ENCODE peak calls at places on chromosomes 11 and 22, in eight cellular contexts. I, X, M, W, S, V, D and R are unnamed samples.

GRCh38 chr11:76707293-76707825 is 36.8 kb upstream of the LRRC32 start:
- DNase-seq in V (no peak), M (no peak), D (no peak), I (no peak), W (no peak), X (no peak), S (peak; percentile 18), R (no peak)

GRCh38 chr11:3920148-3920852 is 64.8 kb downstream of the STIM1 start:
- DNase-seq in V (peak; percentile 65), D (no peak), S (peak; percentile 65), I (no peak), X (peak; percentile 82), W (no peak), M (peak; percentile 43), R (no peak)

GRCh38 chr11:85918910-85919794 is 64.0 kb downstream of the CCDC83 start:
- DNase-seq in M (no peak), V (no peak), S (no peak), X (no peak), W (no peak), D (no peak), I (no peak), R (no peak)

GRCh38 chr11:64935634-64936081 is at the start of gene GPHA2:
- DNase-seq in I (no peak), X (peak; percentile 20), W (no peak), S (no peak), M (no peak), D (peak; percentile 59), V (no peak), R (peak; percentile 45)

GRCh38 chr11:108035690-108036089 is 27.0 kb downstream of the CUL5 start:
- DNase-seq in W (no peak), I (no peak), S (no peak), D (no peak), M (no peak), X (no peak), V (no peak), R (no peak)

GRCh38 chr11:120652705-120653335 is 141.3 kb downstream of the GRIK4 start:
- DNase-seq in I (no peak), W (no peak), D (no peak), S (no peak), M (no peak), X (no peak), V (no peak), R (no peak)

GRCh38 chr11:79472736-79473536 is 32.1 kb upstream of the TENM4 start:
- DNase-seq in W (no peak), S (no peak), I (no peak), V (no peak), M (no peak), X (no peak), D (no peak), R (no peak)

GRCh38 chr11:63609536-63609935 is 4.7 kb downstream of the PLAAT3 start:
- DNase-seq in X (no peak), S (no peak), W (peak; percentile 68), I (no peak), D (no peak), V (no peak), M (no peak), R (no peak)

GRCh38 chr11:74094393-74094792 is 76.4 kb downstream of the C2CD3 start:
- DNase-seq in S (no peak), D (no peak), I (no peak), V (no peak), M (no peak), X (peak; percentile 15), W (no peak), R (no peak)

GRCh38 chr22:43376765-43377485 is 33.8 kb upstream of the SCUBE1 start:
- DNase-seq in V (no peak), S (no peak), D (peak; percentile 64), M (no peak), I (no peak), W (no peak), X (no peak), R (no peak)
- H3K4me3 ChIP-seq in V (no peak overlapping the region), S (no peak overlapping the region), D (no peak overlapping the region), M (no peak overlapping the region), I (no peak overlapping the region), W (no peak overlapping the region), X (no peak overlapping the region), R (no peak overlapping the region)

GRCh38 chr22:21726650-21727049 is 8.9 kb downstream of the YPEL1 start:
- DNase-seq in I (no peak), W (no peak), S (no peak), V (no peak), M (no peak), D (no peak), X (no peak), R (peak; percentile 49)
- TF ChIP-seq CTCF in I (peak; percentile 36), W (no peak), S (no peak), V (peak; percentile 28), M (no peak), D (no peak), X (peak; percentile 29), R (peak; percentile 62)

GRCh38 chr11:21489735-21490134 is 703.1 kb upstream of the ANO5 start:
- DNase-seq in X (no peak), V (no peak), S (no peak), W (no peak), I (no peak), D (no peak), M (no peak), R (no peak)
- H3K4me3 ChIP-seq in X (no peak overlapping the region), V (no peak overlapping the region), S (no peak overlapping the region), W (no peak overlapping the region), I (no peak overlapping the region), D (no peak overlapping the region), M (no peak overlapping the region), R (no peak overlapping the region)

GRCh38 chr22:31045900-31046587 is 35.1 kb upstream of the SMTN start:
- DNase-seq in D (no peak), I (no peak), M (no peak), V (no peak), W (no peak), X (no peak), S (no peak), R (no peak)
- TF ChIP-seq CTCF in D (no peak), I (no peak), M (no peak), V (no peak), W (no peak), X (no peak), S (no peak), R (no peak)